ENCODE peak calls at places on chromosomes 3 and 15, in seven cellular contexts. One of them, this sample, is unnamed.

GRCh38 chr3:183244981-183245476 is 8.0 kb upstream of the B3GNT5 start:
- DNase-seq in RPMI8226: no peak
- DNase-seq in type B pancreatic cell: no peak
- DNase-seq in activated naive CD4-positive, alpha-beta T cell: no peak
- DNase-seq in activated CD4-positive, alpha-beta T cell treated with anti-CD3 and anti-CD28 coated beads, Interleukin-2, amount 10 ng/mL, durations not matched to agents 24 days and 14 days: no peak
- DNase-seq in activated CD4-positive, alpha-beta memory T cell treated with anti-CD3 and anti-CD28 coated beads for 36 hours: no peak
- DNase-seq in left cardiac atrium: no peak
- DNase-seq in this sample: no peak

GRCh38 chr15:43285609-43286037 is 18.9 kb upstream of the TGM5 start:
- DNase-seq in RPMI8226: peak
- DNase-seq in type B pancreatic cell: peak
- DNase-seq in activated naive CD4-positive, alpha-beta T cell: no peak
- DNase-seq in activated CD4-positive, alpha-beta T cell treated with anti-CD3 and anti-CD28 coated beads, Interleukin-2, amount 10 ng/mL, durations not matched to agents 24 days and 14 days: peak
- DNase-seq in activated CD4-positive, alpha-beta memory T cell treated with anti-CD3 and anti-CD28 coated beads for 36 hours: peak
- DNase-seq in left cardiac atrium: no peak
- DNase-seq in this sample: no peak

GRCh38 chr3:56952846-56953245 is 107.6 kb upstream of the SPATA12 start:
- DNase-seq in RPMI8226: peak
- DNase-seq in type B pancreatic cell: no peak
- DNase-seq in activated naive CD4-positive, alpha-beta T cell: no peak
- DNase-seq in activated CD4-positive, alpha-beta T cell treated with anti-CD3 and anti-CD28 coated beads, Interleukin-2, amount 10 ng/mL, durations not matched to agents 24 days and 14 days: no peak
- DNase-seq in activated CD4-positive, alpha-beta memory T cell treated with anti-CD3 and anti-CD28 coated beads for 36 hours: no peak
- DNase-seq in left cardiac atrium: no peak
- DNase-seq in this sample: no peak

GRCh38 chr3:50603261-50604109 is 8.1 kb downstream of the CISH start:
- DNase-seq in RPMI8226: no peak
- DNase-seq in type B pancreatic cell: no peak
- DNase-seq in activated naive CD4-positive, alpha-beta T cell: no peak
- DNase-seq in activated CD4-positive, alpha-beta T cell treated with anti-CD3 and anti-CD28 coated beads, Interleukin-2, amount 10 ng/mL, durations not matched to agents 24 days and 14 days: no peak
- DNase-seq in activated CD4-positive, alpha-beta memory T cell treated with anti-CD3 and anti-CD28 coated beads for 36 hours: peak
- DNase-seq in left cardiac atrium: no peak
- DNase-seq in this sample: no peak

GRCh38 chr3:174466471-174467054 is 392.6 kb upstream of the NAALADL2 start:
- DNase-seq in RPMI8226: no peak
- DNase-seq in type B pancreatic cell: no peak
- DNase-seq in activated naive CD4-positive, alpha-beta T cell: no peak
- DNase-seq in activated CD4-positive, alpha-beta T cell treated with anti-CD3 and anti-CD28 coated beads, Interleukin-2, amount 10 ng/mL, durations not matched to agents 24 days and 14 days: no peak
- DNase-seq in activated CD4-positive, alpha-beta memory T cell treated with anti-CD3 and anti-CD28 coated beads for 36 hours: no peak
- DNase-seq in left cardiac atrium: no peak
- DNase-seq in this sample: no peak

GRCh38 chr15:74787251-74788041 is 5.6 kb downstream of the CSK start:
- DNase-seq in RPMI8226: peak
- DNase-seq in type B pancreatic cell: no peak
- DNase-seq in activated naive CD4-positive, alpha-beta T cell: peak
- DNase-seq in activated CD4-positive, alpha-beta T cell treated with anti-CD3 and anti-CD28 coated beads, Interleukin-2, amount 10 ng/mL, durations not matched to agents 24 days and 14 days: peak
- DNase-seq in activated CD4-positive, alpha-beta memory T cell treated with anti-CD3 and anti-CD28 coated beads for 36 hours: peak
- DNase-seq in left cardiac atrium: peak
- DNase-seq in this sample: peak

GRCh38 chr3:51340311-51340829 is 44.7 kb upstream of the MANF start:
- DNase-seq in RPMI8226: no peak
- DNase-seq in type B pancreatic cell: no peak
- DNase-seq in activated naive CD4-positive, alpha-beta T cell: no peak
- DNase-seq in activated CD4-positive, alpha-beta T cell treated with anti-CD3 and anti-CD28 coated beads, Interleukin-2, amount 10 ng/mL, durations not matched to agents 24 days and 14 days: no peak
- DNase-seq in activated CD4-positive, alpha-beta memory T cell treated with anti-CD3 and anti-CD28 coated beads for 36 hours: no peak
- DNase-seq in left cardiac atrium: no peak
- DNase-seq in this sample: no peak

GRCh38 chr15:98381446-98381845 is 266.9 kb upstream of the IGF1R start:
- DNase-seq in RPMI8226: no peak
- DNase-seq in type B pancreatic cell: no peak
- DNase-seq in activated naive CD4-positive, alpha-beta T cell: no peak
- DNase-seq in activated CD4-positive, alpha-beta T cell treated with anti-CD3 and anti-CD28 coated beads, Interleukin-2, amount 10 ng/mL, durations not matched to agents 24 days and 14 days: no peak
- DNase-seq in activated CD4-positive, alpha-beta memory T cell treated with anti-CD3 and anti-CD28 coated beads for 36 hours: no peak
- DNase-seq in left cardiac atrium: no peak
- DNase-seq in this sample: no peak

GRCh38 chr15:98035577-98036010 is 75.1 kb downstream of the ARRDC4 start:
- DNase-seq in RPMI8226: peak
- DNase-seq in type B pancreatic cell: no peak
- DNase-seq in activated naive CD4-positive, alpha-beta T cell: no peak
- DNase-seq in activated CD4-positive, alpha-beta T cell treated with anti-CD3 and anti-CD28 coated beads, Interleukin-2, amount 10 ng/mL, durations not matched to agents 24 days and 14 days: no peak
- DNase-seq in activated CD4-positive, alpha-beta memory T cell treated with anti-CD3 and anti-CD28 coated beads for 36 hours: no peak
- DNase-seq in left cardiac atrium: no peak
- DNase-seq in this sample: no peak

GRCh38 chr3:6779140-6779539 is 81.8 kb upstream of the GRM7 start:
- DNase-seq in RPMI8226: peak
- DNase-seq in type B pancreatic cell: no peak
- DNase-seq in activated naive CD4-positive, alpha-beta T cell: no peak
- DNase-seq in activated CD4-positive, alpha-beta T cell treated with anti-CD3 and anti-CD28 coated beads, Interleukin-2, amount 10 ng/mL, durations not matched to agents 24 days and 14 days: no peak
- DNase-seq in activated CD4-positive, alpha-beta memory T cell treated with anti-CD3 and anti-CD28 coated beads for 36 hours: peak
- DNase-seq in left cardiac atrium: no peak
- DNase-seq in this sample: no peak

GRCh38 chr15:101440846-101441590 is 48.5 kb downstream of the PCSK6 start:
- DNase-seq in RPMI8226: no peak
- DNase-seq in type B pancreatic cell: no peak
- DNase-seq in activated naive CD4-positive, alpha-beta T cell: no peak
- DNase-seq in activated CD4-positive, alpha-beta T cell treated with anti-CD3 and anti-CD28 coated beads, Interleukin-2, amount 10 ng/mL, durations not matched to agents 24 days and 14 days: no peak
- DNase-seq in activated CD4-positive, alpha-beta memory T cell treated with anti-CD3 and anti-CD28 coated beads for 36 hours: no peak
- DNase-seq in left cardiac atrium: no peak
- DNase-seq in this sample: no peak

GRCh38 chr3:30655187-30655812 is 48.9 kb downstream of the TGFBR2 start:
- DNase-seq in RPMI8226: no peak
- DNase-seq in type B pancreatic cell: no peak
- DNase-seq in activated naive CD4-positive, alpha-beta T cell: no peak
- DNase-seq in activated CD4-positive, alpha-beta T cell treated with anti-CD3 and anti-CD28 coated beads, Interleukin-2, amount 10 ng/mL, durations not matched to agents 24 days and 14 days: peak
- DNase-seq in activated CD4-positive, alpha-beta memory T cell treated with anti-CD3 and anti-CD28 coated beads for 36 hours: peak
- DNase-seq in left cardiac atrium: no peak
- DNase-seq in this sample: no peak

GRCh38 chr3:45321607-45322391 is 66.6 kb upstream of the LARS2 start:
- DNase-seq in RPMI8226: peak
- DNase-seq in type B pancreatic cell: no peak
- DNase-seq in activated naive CD4-positive, alpha-beta T cell: no peak
- DNase-seq in activated CD4-positive, alpha-beta T cell treated with anti-CD3 and anti-CD28 coated beads, Interleukin-2, amount 10 ng/mL, durations not matched to agents 24 days and 14 days: no peak
- DNase-seq in activated CD4-positive, alpha-beta memory T cell treated with anti-CD3 and anti-CD28 coated beads for 36 hours: no peak
- DNase-seq in left cardiac atrium: no peak
- DNase-seq in this sample: no peak

GRCh38 chr3:126542340-126543241 is 16.1 kb downstream of the C3orf22 start:
- DNase-seq in RPMI8226: no peak
- DNase-seq in type B pancreatic cell: peak
- DNase-seq in activated naive CD4-positive, alpha-beta T cell: no peak
- DNase-seq in activated CD4-positive, alpha-beta T cell treated with anti-CD3 and anti-CD28 coated beads, Interleukin-2, amount 10 ng/mL, durations not matched to agents 24 days and 14 days: no peak
- DNase-seq in activated CD4-positive, alpha-beta memory T cell treated with anti-CD3 and anti-CD28 coated beads for 36 hours: peak
- DNase-seq in left cardiac atrium: peak
- DNase-seq in this sample: peak

GRCh38 chr15:63978511-63979226 is 67.6 kb downstream of the DAPK2 start:
- DNase-seq in RPMI8226: no peak
- DNase-seq in type B pancreatic cell: no peak
- DNase-seq in activated naive CD4-positive, alpha-beta T cell: no peak
- DNase-seq in activated CD4-positive, alpha-beta T cell treated with anti-CD3 and anti-CD28 coated beads, Interleukin-2, amount 10 ng/mL, durations not matched to agents 24 days and 14 days: peak
- DNase-seq in activated CD4-positive, alpha-beta memory T cell treated with anti-CD3 and anti-CD28 coated beads for 36 hours: no peak
- DNase-seq in left cardiac atrium: peak
- DNase-seq in this sample: peak

GRCh38 chr3:170865209-170866094 is 4.5 kb downstream of the RPL22L1 start:
- DNase-seq in RPMI8226: peak
- DNase-seq in type B pancreatic cell: no peak
- DNase-seq in activated naive CD4-positive, alpha-beta T cell: no peak
- DNase-seq in activated CD4-positive, alpha-beta T cell treated with anti-CD3 and anti-CD28 coated beads, Interleukin-2, amount 10 ng/mL, durations not matched to agents 24 days and 14 days: no peak
- DNase-seq in activated CD4-positive, alpha-beta memory T cell treated with anti-CD3 and anti-CD28 coated beads for 36 hours: no peak
- DNase-seq in left cardiac atrium: no peak
- DNase-seq in this sample: no peak

GRCh38 chr15:47812436-47813109 is 95.3 kb downstream of the SEMA6D start:
- DNase-seq in RPMI8226: no peak
- DNase-seq in type B pancreatic cell: no peak
- DNase-seq in activated naive CD4-positive, alpha-beta T cell: no peak
- DNase-seq in activated CD4-positive, alpha-beta T cell treated with anti-CD3 and anti-CD28 coated beads, Interleukin-2, amount 10 ng/mL, durations not matched to agents 24 days and 14 days: no peak
- DNase-seq in activated CD4-positive, alpha-beta memory T cell treated with anti-CD3 and anti-CD28 coated beads for 36 hours: no peak
- DNase-seq in left cardiac atrium: no peak
- DNase-seq in this sample: no peak

GRCh38 chr15:40240619-40241304 is 1.9 kb downstream of the PAK6 start:
- DNase-seq in RPMI8226: no peak
- DNase-seq in type B pancreatic cell: no peak
- DNase-seq in activated naive CD4-positive, alpha-beta T cell: no peak
- DNase-seq in activated CD4-positive, alpha-beta T cell treated with anti-CD3 and anti-CD28 coated beads, Interleukin-2, amount 10 ng/mL, durations not matched to agents 24 days and 14 days: no peak
- DNase-seq in activated CD4-positive, alpha-beta memory T cell treated with anti-CD3 and anti-CD28 coated beads for 36 hours: no peak
- DNase-seq in left cardiac atrium: no peak
- DNase-seq in this sample: no peak

GRCh38 chr3:158434412-158435038 is 136.5 kb upstream of the MLF1 start:
- DNase-seq in RPMI8226: peak
- DNase-seq in type B pancreatic cell: no peak
- DNase-seq in activated naive CD4-positive, alpha-beta T cell: no peak
- DNase-seq in activated CD4-positive, alpha-beta T cell treated with anti-CD3 and anti-CD28 coated beads, Interleukin-2, amount 10 ng/mL, durations not matched to agents 24 days and 14 days: peak
- DNase-seq in activated CD4-positive, alpha-beta memory T cell treated with anti-CD3 and anti-CD28 coated beads for 36 hours: peak
- DNase-seq in left cardiac atrium: peak
- DNase-seq in this sample: peak

GRCh38 chr3:81249540-81250029 is 511.9 kb downstream of the GBE1 start:
- DNase-seq in RPMI8226: no peak
- DNase-seq in type B pancreatic cell: no peak
- DNase-seq in activated naive CD4-positive, alpha-beta T cell: no peak
- DNase-seq in activated CD4-positive, alpha-beta T cell treated with anti-CD3 and anti-CD28 coated beads, Interleukin-2, amount 10 ng/mL, durations not matched to agents 24 days and 14 days: no peak
- DNase-seq in activated CD4-positive, alpha-beta memory T cell treated with anti-CD3 and anti-CD28 coated beads for 36 hours: no peak
- DNase-seq in left cardiac atrium: no peak
- DNase-seq in this sample: no peak

GRCh38 chr3:151316267-151316991 is at the start of gene GPR87:
- DNase-seq in RPMI8226: no peak
- DNase-seq in type B pancreatic cell: no peak
- DNase-seq in activated naive CD4-positive, alpha-beta T cell: no peak
- DNase-seq in activated CD4-positive, alpha-beta T cell treated with anti-CD3 and anti-CD28 coated beads, Interleukin-2, amount 10 ng/mL, durations not matched to agents 24 days and 14 days: peak
- DNase-seq in activated CD4-positive, alpha-beta memory T cell treated with anti-CD3 and anti-CD28 coated beads for 36 hours: peak
- DNase-seq in left cardiac atrium: no peak
- DNase-seq in this sample: no peak

GRCh38 chr3:126146034-126146433 is 34.4 kb downstream of the ALDH1L1 start:
- DNase-seq in RPMI8226: no peak
- DNase-seq in type B pancreatic cell: peak
- DNase-seq in activated naive CD4-positive, alpha-beta T cell: no peak
- DNase-seq in activated CD4-positive, alpha-beta T cell treated with anti-CD3 and anti-CD28 coated beads, Interleukin-2, amount 10 ng/mL, durations not matched to agents 24 days and 14 days: peak
- DNase-seq in activated CD4-positive, alpha-beta memory T cell treated with anti-CD3 and anti-CD28 coated beads for 36 hours: no peak
- DNase-seq in left cardiac atrium: no peak
- DNase-seq in this sample: no peak

GRCh38 chr3:15778332-15778858 is 19.4 kb downstream of the ANKRD28 start:
- DNase-seq in RPMI8226: no peak
- DNase-seq in type B pancreatic cell: no peak
- DNase-seq in activated naive CD4-positive, alpha-beta T cell: no peak
- DNase-seq in activated CD4-positive, alpha-beta T cell treated with anti-CD3 and anti-CD28 coated beads, Interleukin-2, amount 10 ng/mL, durations not matched to agents 24 days and 14 days: no peak
- DNase-seq in activated CD4-positive, alpha-beta memory T cell treated with anti-CD3 and anti-CD28 coated beads for 36 hours: no peak
- DNase-seq in left cardiac atrium: no peak
- DNase-seq in this sample: no peak

GRCh38 chr3:138479355-138479964 is 45.0 kb downstream of the ESYT3 start:
- DNase-seq in RPMI8226: peak
- DNase-seq in type B pancreatic cell: no peak
- DNase-seq in activated naive CD4-positive, alpha-beta T cell: no peak
- DNase-seq in activated CD4-positive, alpha-beta T cell treated with anti-CD3 and anti-CD28 coated beads, Interleukin-2, amount 10 ng/mL, durations not matched to agents 24 days and 14 days: peak
- DNase-seq in activated CD4-positive, alpha-beta memory T cell treated with anti-CD3 and anti-CD28 coated beads for 36 hours: peak
- DNase-seq in left cardiac atrium: no peak
- DNase-seq in this sample: no peak

GRCh38 chr3:11434017-11434526 is 161.9 kb downstream of the ATG7 start:
- DNase-seq in RPMI8226: no peak
- DNase-seq in type B pancreatic cell: no peak
- DNase-seq in activated naive CD4-positive, alpha-beta T cell: no peak
- DNase-seq in activated CD4-positive, alpha-beta T cell treated with anti-CD3 and anti-CD28 coated beads, Interleukin-2, amount 10 ng/mL, durations not matched to agents 24 days and 14 days: no peak
- DNase-seq in activated CD4-positive, alpha-beta memory T cell treated with anti-CD3 and anti-CD28 coated beads for 36 hours: no peak
- DNase-seq in left cardiac atrium: peak
- DNase-seq in this sample: peak

GRCh38 chr3:61947456-61947855 is 386.1 kb downstream of the PTPRG start:
- DNase-seq in RPMI8226: no peak
- DNase-seq in type B pancreatic cell: no peak
- DNase-seq in activated naive CD4-positive, alpha-beta T cell: no peak
- DNase-seq in activated CD4-positive, alpha-beta T cell treated with anti-CD3 and anti-CD28 coated beads, Interleukin-2, amount 10 ng/mL, durations not matched to agents 24 days and 14 days: no peak
- DNase-seq in activated CD4-positive, alpha-beta memory T cell treated with anti-CD3 and anti-CD28 coated beads for 36 hours: no peak
- DNase-seq in left cardiac atrium: no peak
- DNase-seq in this sample: no peak

GRCh38 chr15:57440799-57441198 is 64.5 kb downstream of the CGNL1 start:
- DNase-seq in RPMI8226: peak
- DNase-seq in type B pancreatic cell: no peak
- DNase-seq in activated naive CD4-positive, alpha-beta T cell: no peak
- DNase-seq in activated CD4-positive, alpha-beta T cell treated with anti-CD3 and anti-CD28 coated beads, Interleukin-2, amount 10 ng/mL, durations not matched to agents 24 days and 14 days: no peak
- DNase-seq in activated CD4-positive, alpha-beta memory T cell treated with anti-CD3 and anti-CD28 coated beads for 36 hours: no peak
- DNase-seq in left cardiac atrium: no peak
- DNase-seq in this sample: no peak

GRCh38 chr3:151544164-151544548 is 83.3 kb upstream of the IGSF10 start:
- DNase-seq in RPMI8226: peak
- DNase-seq in type B pancreatic cell: no peak
- DNase-seq in activated naive CD4-positive, alpha-beta T cell: no peak
- DNase-seq in activated CD4-positive, alpha-beta T cell treated with anti-CD3 and anti-CD28 coated beads, Interleukin-2, amount 10 ng/mL, durations not matched to agents 24 days and 14 days: no peak
- DNase-seq in activated CD4-positive, alpha-beta memory T cell treated with anti-CD3 and anti-CD28 coated beads for 36 hours: no peak
- DNase-seq in left cardiac atrium: no peak
- DNase-seq in this sample: no peak

GRCh38 chr3:64150527-64151238 is 74.6 kb downstream of the PRICKLE2 start:
- DNase-seq in RPMI8226: no peak
- DNase-seq in type B pancreatic cell: no peak
- DNase-seq in activated naive CD4-positive, alpha-beta T cell: no peak
- DNase-seq in activated CD4-positive, alpha-beta T cell treated with anti-CD3 and anti-CD28 coated beads, Interleukin-2, amount 10 ng/mL, durations not matched to agents 24 days and 14 days: no peak
- DNase-seq in activated CD4-positive, alpha-beta memory T cell treated with anti-CD3 and anti-CD28 coated beads for 36 hours: no peak
- DNase-seq in left cardiac atrium: peak
- DNase-seq in this sample: peak

GRCh38 chr3:1609416-1609815 is 489.2 kb upstream of the CNTN4 start:
- DNase-seq in RPMI8226: no peak
- DNase-seq in type B pancreatic cell: no peak
- DNase-seq in activated naive CD4-positive, alpha-beta T cell: no peak
- DNase-seq in activated CD4-positive, alpha-beta T cell treated with anti-CD3 and anti-CD28 coated beads, Interleukin-2, amount 10 ng/mL, durations not matched to agents 24 days and 14 days: no peak
- DNase-seq in activated CD4-positive, alpha-beta memory T cell treated with anti-CD3 and anti-CD28 coated beads for 36 hours: no peak
- DNase-seq in left cardiac atrium: no peak
- DNase-seq in this sample: no peak

GRCh38 chr3:171498921-171499320 is 38.7 kb upstream of the TNIK start:
- DNase-seq in RPMI8226: no peak
- DNase-seq in type B pancreatic cell: no peak
- DNase-seq in activated naive CD4-positive, alpha-beta T cell: no peak
- DNase-seq in activated CD4-positive, alpha-beta T cell treated with anti-CD3 and anti-CD28 coated beads, Interleukin-2, amount 10 ng/mL, durations not matched to agents 24 days and 14 days: no peak
- DNase-seq in activated CD4-positive, alpha-beta memory T cell treated with anti-CD3 and anti-CD28 coated beads for 36 hours: no peak
- DNase-seq in left cardiac atrium: no peak
- DNase-seq in this sample: no peak

GRCh38 chr3:176274161-176274560 is 923.1 kb downstream of the TBL1XR1 start:
- DNase-seq in RPMI8226: no peak
- DNase-seq in type B pancreatic cell: no peak
- DNase-seq in activated naive CD4-positive, alpha-beta T cell: no peak
- DNase-seq in activated CD4-positive, alpha-beta T cell treated with anti-CD3 and anti-CD28 coated beads, Interleukin-2, amount 10 ng/mL, durations not matched to agents 24 days and 14 days: no peak
- DNase-seq in activated CD4-positive, alpha-beta memory T cell treated with anti-CD3 and anti-CD28 coated beads for 36 hours: no peak
- DNase-seq in left cardiac atrium: no peak
- DNase-seq in this sample: no peak

GRCh38 chr3:187367561-187368103 is 553 bp upstream of the RTP4 start:
- DNase-seq in RPMI8226: no peak
- DNase-seq in type B pancreatic cell: no peak
- DNase-seq in activated naive CD4-positive, alpha-beta T cell: no peak
- DNase-seq in activated CD4-positive, alpha-beta T cell treated with anti-CD3 and anti-CD28 coated beads, Interleukin-2, amount 10 ng/mL, durations not matched to agents 24 days and 14 days: peak
- DNase-seq in activated CD4-positive, alpha-beta memory T cell treated with anti-CD3 and anti-CD28 coated beads for 36 hours: peak
- DNase-seq in left cardiac atrium: peak
- DNase-seq in this sample: peak

GRCh38 chr3:46214751-46215352 is 6.7 kb upstream of the CCR1 start:
- DNase-seq in RPMI8226: peak
- DNase-seq in type B pancreatic cell: no peak
- DNase-seq in activated naive CD4-positive, alpha-beta T cell: no peak
- DNase-seq in activated CD4-positive, alpha-beta T cell treated with anti-CD3 and anti-CD28 coated beads, Interleukin-2, amount 10 ng/mL, durations not matched to agents 24 days and 14 days: peak
- DNase-seq in activated CD4-positive, alpha-beta memory T cell treated with anti-CD3 and anti-CD28 coated beads for 36 hours: peak
- DNase-seq in left cardiac atrium: no peak
- DNase-seq in this sample: no peak

GRCh38 chr3:15265655-15266509 is 59.8 kb downstream of the CAPN7 start:
- DNase-seq in RPMI8226: no peak
- DNase-seq in type B pancreatic cell: no peak
- DNase-seq in activated naive CD4-positive, alpha-beta T cell: no peak
- DNase-seq in activated CD4-positive, alpha-beta T cell treated with anti-CD3 and anti-CD28 coated beads, Interleukin-2, amount 10 ng/mL, durations not matched to agents 24 days and 14 days: no peak
- DNase-seq in activated CD4-positive, alpha-beta memory T cell treated with anti-CD3 and anti-CD28 coated beads for 36 hours: no peak
- DNase-seq in left cardiac atrium: no peak
- DNase-seq in this sample: no peak

GRCh38 chr15:49490963-49491362 is 67.9 kb downstream of the FGF7 start:
- DNase-seq in RPMI8226: no peak
- DNase-seq in type B pancreatic cell: no peak
- DNase-seq in activated naive CD4-positive, alpha-beta T cell: no peak
- DNase-seq in activated CD4-positive, alpha-beta T cell treated with anti-CD3 and anti-CD28 coated beads, Interleukin-2, amount 10 ng/mL, durations not matched to agents 24 days and 14 days: no peak
- DNase-seq in activated CD4-positive, alpha-beta memory T cell treated with anti-CD3 and anti-CD28 coated beads for 36 hours: no peak
- DNase-seq in left cardiac atrium: no peak
- DNase-seq in this sample: no peak

This sample was measured in left ventricle myocardium superior.